ENCODE peak calls at places on chromosomes 7 and 10, in seven cellular contexts. One of them, this sample, is unnamed. For H3K4me1, the result is how much of the 10 kb centered on the place peaks cover.

GRCh38 chr7:98221611-98222532 is 10.6 kb downstream of the BHLHA15 start:
- DNase-seq in A549: no peak
- DNase-seq in transverse colon: no peak
- DNase-seq in stomach: no peak
- DNase-seq in SK-N-SH: no peak
- DNase-seq in K562: peak
- DNase-seq in tibial nerve: no peak
- DNase-seq in this sample: no peak

GRCh38 chr10:72009430-72010081 is 45.4 kb downstream of the CHST3 start:
- DNase-seq in stomach: peak
- DNase-seq in SK-N-SH: peak
- DNase-seq in A549: no peak
- DNase-seq in K562: no peak
- DNase-seq in transverse colon: peak
- DNase-seq in tibial nerve: peak
- DNase-seq in this sample: peak

GRCh38 chr7:12995912-12996469 is 308.6 kb downstream of the ARL4A start:
- DNase-seq in K562: no peak
- DNase-seq in A549: no peak
- DNase-seq in transverse colon: no peak
- DNase-seq in stomach: no peak
- DNase-seq in tibial nerve: no peak
- DNase-seq in SK-N-SH: no peak
- DNase-seq in this sample: no peak

GRCh38 chr7:133641436-133641835 is 388.6 kb downstream of the EXOC4 start:
- DNase-seq in K562: no peak
- DNase-seq in stomach: no peak
- DNase-seq in tibial nerve: no peak
- DNase-seq in transverse colon: no peak
- DNase-seq in SK-N-SH: no peak
- DNase-seq in A549: no peak
- DNase-seq in this sample: no peak

GRCh38 chr10:122168598-122168997 is 102.5 kb upstream of the BTBD16 start:
- DNase-seq in A549: no peak
- DNase-seq in K562: no peak
- DNase-seq in SK-N-SH: peak
- DNase-seq in tibial nerve: no peak
- DNase-seq in transverse colon: no peak
- DNase-seq in stomach: no peak
- DNase-seq in this sample: no peak

GRCh38 chr7:24879281-24879680 is 100.7 kb downstream of the OSBPL3 start:
- DNase-seq in tibial nerve: no peak
- DNase-seq in SK-N-SH: no peak
- DNase-seq in stomach: no peak
- DNase-seq in K562: peak
- DNase-seq in A549: no peak
- DNase-seq in transverse colon: no peak
- DNase-seq in this sample: no peak

GRCh38 chr7:142811154-142811737 is 40.5 kb downstream of the PRSS2 start:
- DNase-seq in K562: peak
- DNase-seq in stomach: no peak
- DNase-seq in tibial nerve: no peak
- DNase-seq in A549: peak
- DNase-seq in transverse colon: no peak
- DNase-seq in SK-N-SH: peak
- DNase-seq in this sample: no peak

GRCh38 chr7:155069992-155070827 is at the start of gene HTR5A:
- DNase-seq in SK-N-SH: peak
- DNase-seq in A549: peak
- DNase-seq in stomach: peak
- DNase-seq in tibial nerve: peak
- DNase-seq in transverse colon: peak
- DNase-seq in K562: peak
- DNase-seq in this sample: peak

GRCh38 chr10:25815999-25816768 is 117.8 kb upstream of the MYO3A start:
- DNase-seq in stomach: no peak
- DNase-seq in SK-N-SH: no peak
- DNase-seq in K562: no peak
- DNase-seq in transverse colon: no peak
- DNase-seq in tibial nerve: no peak
- DNase-seq in A549: no peak
- DNase-seq in this sample: no peak

GRCh38 chr7:44382459-44383300 is 57.3 kb upstream of the CAMK2B start:
- DNase-seq in A549: no peak
- DNase-seq in SK-N-SH: no peak
- DNase-seq in tibial nerve: no peak
- DNase-seq in K562: no peak
- DNase-seq in transverse colon: no peak
- DNase-seq in stomach: peak
- DNase-seq in this sample: no peak

GRCh38 chr7:138992052-138992531 is 10.9 kb upstream of the KIAA1549 start:
- DNase-seq in K562: no peak
- DNase-seq in SK-N-SH: no peak
- DNase-seq in transverse colon: no peak
- DNase-seq in tibial nerve: no peak
- DNase-seq in A549: no peak
- DNase-seq in stomach: no peak
- DNase-seq in this sample: no peak

GRCh38 chr7:154431045-154431444 is 378.8 kb downstream of the DPP6 start:
- DNase-seq in stomach: no peak
- DNase-seq in SK-N-SH: no peak
- DNase-seq in A549: no peak
- DNase-seq in tibial nerve: no peak
- DNase-seq in transverse colon: no peak
- DNase-seq in K562: no peak
- DNase-seq in this sample: no peak

GRCh38 chr7:1240296-1240820 is 7.7 kb downstream of the UNCX start:
- DNase-seq in K562: no peak
- DNase-seq in A549: no peak
- DNase-seq in transverse colon: no peak
- DNase-seq in stomach: no peak
- DNase-seq in tibial nerve: no peak
- DNase-seq in SK-N-SH: no peak
- DNase-seq in this sample: no peak

GRCh38 chr7:106679153-106679931 is 18.4 kb upstream of the CCDC71L start:
- DNase-seq in transverse colon: no peak
- DNase-seq in K562: peak
- DNase-seq in A549: no peak
- DNase-seq in tibial nerve: no peak
- DNase-seq in SK-N-SH: no peak
- DNase-seq in stomach: no peak
- DNase-seq in this sample: no peak

GRCh38 chr7:38020134-38020533 is 99.7 kb downstream of the EPDR1 start:
- DNase-seq in stomach: no peak
- DNase-seq in transverse colon: no peak
- DNase-seq in A549: no peak
- DNase-seq in SK-N-SH: no peak
- DNase-seq in K562: no peak
- DNase-seq in tibial nerve: no peak
- DNase-seq in this sample: no peak

DNA sequence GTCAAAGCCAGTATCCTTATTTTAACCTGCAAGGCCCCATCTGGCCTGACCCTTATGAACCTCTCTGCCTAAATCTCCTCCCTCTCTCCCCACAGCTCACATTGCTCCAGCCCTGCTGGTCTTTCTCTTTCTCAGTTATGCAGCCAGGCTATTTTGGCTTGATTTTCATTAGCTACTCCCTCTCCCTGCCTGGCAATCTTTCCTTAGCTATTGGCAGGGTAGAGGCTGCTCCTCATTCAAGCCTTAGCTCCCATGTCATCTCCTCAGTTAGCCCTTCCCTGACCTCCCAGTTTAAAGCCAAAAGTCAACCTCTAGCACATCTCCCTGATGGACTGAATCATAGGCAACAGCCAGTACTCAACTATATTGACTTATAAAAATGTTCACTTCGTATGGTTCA is 214.4 kb upstream of the CELF2 start:
- DNase-seq in A549: no peak
- DNase-seq in K562: no peak
- DNase-seq in tibial nerve: peak
- DNase-seq in transverse colon: no peak
- DNase-seq in SK-N-SH: no peak
- DNase-seq in stomach: no peak
- DNase-seq in this sample: no peak
- TF ChIP-seq CTCF in A549: no peak
- TF ChIP-seq CTCF in K562: no peak
- TF ChIP-seq CTCF in tibial nerve: no peak
- TF ChIP-seq CTCF in transverse colon: no peak
- TF ChIP-seq CTCF in SK-N-SH: no peak
- TF ChIP-seq CTCF in stomach: no peak
- TF ChIP-seq CTCF in this sample: no peak

GRCh38 chr10:6561552-6561951 is 18.5 kb downstream of the PRKCQ start:
- DNase-seq in SK-N-SH: no peak
- DNase-seq in stomach: no peak
- DNase-seq in tibial nerve: no peak
- DNase-seq in K562: no peak
- DNase-seq in A549: no peak
- DNase-seq in transverse colon: no peak
- DNase-seq in this sample: no peak

GRCh38 chr10:6562221-6562620 is 17.9 kb downstream of the PRKCQ start:
- DNase-seq in A549: no peak
- DNase-seq in stomach: no peak
- DNase-seq in SK-N-SH: no peak
- DNase-seq in K562: no peak
- DNase-seq in transverse colon: no peak
- DNase-seq in tibial nerve: no peak
- DNase-seq in this sample: no peak

GRCh38 chr10:6563075-6563474 is 17.0 kb downstream of the PRKCQ start:
- DNase-seq in SK-N-SH: no peak
- DNase-seq in K562: no peak
- DNase-seq in stomach: no peak
- DNase-seq in transverse colon: no peak
- DNase-seq in tibial nerve: no peak
- DNase-seq in A549: no peak
- DNase-seq in this sample: no peak

GRCh38 chr10:6558272-6558671 is 21.8 kb downstream of the PRKCQ start:
- DNase-seq in SK-N-SH: no peak
- DNase-seq in tibial nerve: no peak
- DNase-seq in A549: no peak
- DNase-seq in transverse colon: no peak
- DNase-seq in stomach: no peak
- DNase-seq in K562: no peak
- DNase-seq in this sample: no peak

GRCh38 chr10:6558759-6559429 is 21.2 kb downstream of the PRKCQ start:
- DNase-seq in A549: no peak
- DNase-seq in K562: no peak
- DNase-seq in transverse colon: no peak
- DNase-seq in tibial nerve: no peak
- DNase-seq in SK-N-SH: no peak
- DNase-seq in stomach: no peak
- DNase-seq in this sample: no peak
- H3K4me1 ChIP-seq in A549: under half
- H3K4me1 ChIP-seq in K562: under half
- H3K4me1 ChIP-seq in transverse colon: under half
- H3K4me1 ChIP-seq in tibial nerve: under half
- H3K4me1 ChIP-seq in SK-N-SH: under half
- H3K4me1 ChIP-seq in stomach: under half
- H3K4me1 ChIP-seq in this sample: under half

DNA sequence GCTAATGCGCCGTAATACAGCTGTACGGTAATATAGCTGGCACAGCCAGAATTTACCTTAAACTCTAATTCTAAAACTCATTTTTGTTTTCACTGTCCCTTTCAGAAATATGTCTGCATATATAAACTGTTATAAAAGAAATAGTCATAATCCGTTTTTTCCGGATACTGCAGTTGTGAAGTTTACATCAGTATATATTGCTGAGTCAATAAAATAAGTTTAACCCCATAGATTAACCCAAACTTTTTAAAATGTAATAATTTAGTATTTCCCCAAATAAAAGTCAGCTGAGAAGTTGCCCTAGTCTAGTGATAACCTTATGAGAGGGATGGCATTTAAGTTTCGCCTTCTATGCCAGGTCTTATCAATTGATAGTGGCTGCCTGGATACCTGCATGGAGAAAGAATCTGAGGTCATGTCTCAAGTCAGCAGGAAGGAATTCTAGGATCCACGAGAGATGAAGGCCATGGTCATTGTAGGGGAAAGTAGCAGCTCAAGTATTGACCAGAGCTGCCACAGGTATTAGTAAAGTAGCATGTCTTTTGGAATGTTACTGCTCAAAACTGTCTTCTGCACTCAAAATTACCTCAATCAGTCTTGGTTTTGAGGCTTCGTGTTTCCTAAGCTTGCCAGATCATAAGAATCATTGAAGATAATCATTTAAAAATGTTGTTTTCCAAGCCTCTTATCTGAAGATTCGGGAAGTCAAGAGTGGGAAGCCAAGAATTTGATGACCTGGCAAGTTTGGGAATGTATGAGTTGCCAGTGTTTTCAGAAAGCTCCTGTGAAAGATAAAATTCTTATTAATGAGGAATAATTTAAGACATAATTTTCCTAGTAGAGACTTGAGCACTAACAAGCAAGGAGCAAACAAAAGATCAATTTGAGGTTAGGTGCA is 10.8 kb downstream of the PRPS1L1 start:
- DNase-seq in transverse colon: no peak
- DNase-seq in A549: no peak
- DNase-seq in SK-N-SH: no peak
- DNase-seq in stomach: no peak
- DNase-seq in tibial nerve: no peak
- DNase-seq in K562: no peak
- DNase-seq in this sample: no peak
- TF ChIP-seq EP300 in transverse colon: no peak
- TF ChIP-seq EP300 in A549: no peak
- TF ChIP-seq EP300 in SK-N-SH: no peak
- TF ChIP-seq EP300 in stomach: no peak
- TF ChIP-seq EP300 in tibial nerve: no peak
- TF ChIP-seq EP300 in K562: no peak
- TF ChIP-seq EP300 in this sample: no peak

GRCh38 chr10:135601-136464 is 578 bp downstream of the ZMYND11 start:
- DNase-seq in K562: peak
- DNase-seq in SK-N-SH: peak
- DNase-seq in transverse colon: peak
- DNase-seq in stomach: peak
- DNase-seq in A549: peak
- DNase-seq in tibial nerve: peak
- DNase-seq in this sample: peak

GRCh38 chr10:134743-135600 is at the start of gene ZMYND11:
- DNase-seq in tibial nerve: peak
- DNase-seq in stomach: peak
- DNase-seq in A549: no peak
- DNase-seq in K562: peak
- DNase-seq in transverse colon: peak
- DNase-seq in SK-N-SH: peak
- DNase-seq in this sample: peak

GRCh38 chr10:132961-133898 is 2.0 kb upstream of the ZMYND11 start:
- DNase-seq in tibial nerve: no peak
- DNase-seq in transverse colon: no peak
- DNase-seq in A549: no peak
- DNase-seq in K562: no peak
- DNase-seq in stomach: no peak
- DNase-seq in SK-N-SH: no peak
- DNase-seq in this sample: no peak

GRCh38 chr10:136465-136762 is 1.2 kb downstream of the ZMYND11 start:
- DNase-seq in transverse colon: no peak
- DNase-seq in tibial nerve: no peak
- DNase-seq in K562: no peak
- DNase-seq in SK-N-SH: no peak
- DNase-seq in stomach: no peak
- DNase-seq in A549: no peak
- DNase-seq in this sample: no peak

GRCh38 chr10:134205-134742 is 981 bp upstream of the ZMYND11 start:
- DNase-seq in stomach: no peak
- DNase-seq in transverse colon: no peak
- DNase-seq in A549: no peak
- DNase-seq in tibial nerve: no peak
- DNase-seq in K562: no peak
- DNase-seq in SK-N-SH: no peak
- DNase-seq in this sample: peak
- TF ChIP-seq CTCF in stomach: no peak
- TF ChIP-seq CTCF in transverse colon: no peak
- TF ChIP-seq CTCF in A549: no peak
- TF ChIP-seq CTCF in tibial nerve: no peak
- TF ChIP-seq CTCF in K562: no peak
- TF ChIP-seq CTCF in SK-N-SH: no peak
- TF ChIP-seq CTCF in this sample: no peak

This sample was measured in ovary.